ENCODE peak calls at places on chromosomes 4 and X, in four cellular contexts. C is B cell, P is HFFc6, Q is bronchial epithelial cell. E is an unnamed sample.

GRCh38 chr4:17517664-17518063 is 2.7 kb downstream of the CLRN2 start:
- DNase-seq in C (no peak), P (no peak), Q (no peak), E (no peak)

GRCh38 chrX:16212436-16212835 is 45.2 kb downstream of the MAGEB17 start:
- DNase-seq in C (peak), P (peak), Q (no peak), E (peak)

GRCh38 chrX:132267392-132267791 is 48.1 kb upstream of the RAP2C start:
- DNase-seq in C (no peak), P (no peak), Q (no peak), E (no peak)

GRCh38 chr4:172153694-172154093 is 340.5 kb downstream of the GALNTL6 start:
- DNase-seq in C (no peak), P (no peak), Q (no peak), E (no peak)

GRCh38 chr4:15920723-15921591 is 17.6 kb downstream of the FGFBP1 start:
- DNase-seq in C (no peak), P (peak), Q (peak), E (peak)

GRCh38 chrX:81377329-81377728 is 175.4 kb downstream of the SH3BGRL start:
- DNase-seq in C (peak), P (peak), Q (peak), E (peak)

GRCh38 chr4:36006226-36006625 is 238.1 kb downstream of the ARAP2 start:
- DNase-seq in C (no peak), P (no peak), Q (peak), E (peak)

GRCh38 chrX:110847334-110847733 is 51.7 kb upstream of the CHRDL1 start:
- DNase-seq in C (peak), P (peak), Q (peak), E (peak)

GRCh38 chr4:172708184-172708583 is 460.4 kb upstream of the GALNT7 start:
- DNase-seq in C (no peak), P (no peak), Q (no peak), E (no peak)

GRCh38 chrX:54695231-54695630 is 102.8 kb downstream of the ITIH6 start:
- DNase-seq in C (no peak), P (no peak), Q (peak), E (no peak)

GRCh38 chr4:125191252-125191651 is 123.5 kb upstream of the FAT4 start:
- DNase-seq in C (no peak), P (peak), Q (peak), E (no peak)

GRCh38 chr4:189059996-189060570 is 880.6 kb upstream of the FRG1 start:
- DNase-seq in C (no peak), P (no peak), Q (no peak), E (no peak)

GRCh38 chrX:154378059-154378798 is 866 bp upstream of the EMD start:
- DNase-seq in C (peak), P (no peak), Q (peak), E (peak)

GRCh38 chr4:54587516-54587915 is 70.2 kb upstream of the KIT start:
- DNase-seq in C (no peak), P (no peak), Q (no peak), E (no peak)

GRCh38 chr4:168618577-168619265 is 121.9 kb downstream of the PALLD start:
- DNase-seq in C (no peak), P (no peak), Q (peak), E (no peak)

GRCh38 chr4:20252656-20253271 is 1.1 kb downstream of the SLIT2 start:
- DNase-seq in C (no peak), P (peak), Q (no peak), E (peak)

GRCh38 chr4:138669479-138670165 is 346.0 kb upstream of the NOCT start:
- DNase-seq in C (no peak), P (peak), Q (peak), E (peak)

GRCh38 chr4:149605601-149606378 is 209.9 kb downstream of the IQCM start:
- DNase-seq in C (no peak), P (peak), Q (peak), E (peak)

GRCh38 chr4:10003666-10004065 is 17.6 kb downstream of the SLC2A9 start:
- DNase-seq in C (no peak), P (no peak), Q (peak), E (no peak)

GRCh38 chrX:54042609-54043010 is 1.7 kb downstream of the PHF8 start:
- DNase-seq in C (peak), P (peak), Q (peak), E (peak)

GRCh38 chrX:9880912-9881311 is 86.2 kb upstream of the CLDN34 start:
- DNase-seq in C (no peak), P (no peak), Q (no peak), E (no peak)

GRCh38 chr4:47736555-47736954 is 101.3 kb downstream of the CORIN start:
- DNase-seq in C (no peak), P (no peak), Q (no peak), E (no peak)

GRCh38 chr4:107035711-107036601 is at the start of gene DKK2:
- DNase-seq in C (no peak), P (no peak), Q (peak), E (peak)

DNA sequence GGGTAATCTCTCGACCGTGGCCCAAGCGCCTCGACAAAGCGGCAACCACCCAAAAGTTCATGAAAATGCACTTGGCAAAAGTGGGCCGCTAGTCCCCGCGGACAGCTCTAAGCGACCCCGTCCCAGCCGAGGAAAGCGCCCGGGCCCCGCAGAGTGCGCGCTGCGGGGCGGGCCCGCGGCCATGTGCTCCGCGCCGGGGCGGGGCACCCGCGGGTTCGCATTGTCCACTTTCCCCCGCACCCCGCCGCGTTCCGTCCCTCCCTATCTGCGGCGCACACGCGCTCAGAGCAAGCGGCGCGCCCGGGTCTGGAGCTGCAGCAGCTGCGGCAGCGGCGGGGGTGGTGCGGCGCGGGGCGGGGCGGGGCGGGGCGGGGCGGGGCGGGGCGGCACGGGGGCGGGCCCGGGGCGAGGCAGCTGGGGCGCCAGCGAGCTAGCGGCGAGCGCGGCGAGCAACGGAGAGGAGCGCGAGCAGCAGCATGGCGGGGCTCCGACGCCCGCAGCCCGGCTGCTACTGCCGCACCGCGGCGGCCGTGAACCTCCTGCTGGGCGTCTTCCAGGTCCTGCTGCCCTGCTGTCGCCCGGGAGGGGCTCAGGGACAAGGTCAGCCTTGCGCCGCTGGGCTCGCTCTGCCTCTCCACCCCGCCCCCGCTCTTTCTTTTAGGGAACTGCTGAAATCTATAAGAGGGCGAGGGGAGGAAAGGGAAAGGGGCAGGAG is at the start of gene TMEM131L:
- DNase-seq in C (peak), P (peak), Q (no peak), E (peak)
- TF ChIP-seq CTCF in C (no peak), P (peak), Q (no peak), E (no peak)

DNA sequence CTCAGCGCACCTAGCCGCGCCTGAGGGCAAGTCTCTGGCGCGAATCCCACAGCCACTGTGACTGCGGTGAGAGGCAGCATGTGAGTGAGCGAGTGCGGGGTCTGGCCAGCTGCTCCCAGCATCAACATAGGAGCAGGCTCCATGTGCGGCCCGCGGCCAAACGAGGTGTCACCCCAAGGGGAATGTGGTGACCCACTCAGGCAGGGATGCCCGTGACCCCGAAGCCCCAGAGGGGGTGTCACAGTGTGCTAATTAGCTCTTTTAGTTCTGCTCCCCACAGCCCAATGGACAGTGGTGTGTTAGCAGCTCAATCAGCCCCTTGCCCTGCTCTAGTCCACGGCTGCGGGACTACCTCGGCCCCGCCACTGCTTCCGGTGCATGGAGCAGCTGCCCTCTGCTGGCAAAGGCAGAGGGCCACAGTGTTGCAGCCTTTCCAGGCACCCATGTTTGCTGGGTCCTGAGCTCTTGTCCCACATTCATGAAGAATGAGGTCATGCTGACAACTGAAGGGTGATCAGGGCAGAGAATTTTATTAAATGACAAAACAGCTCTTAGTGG is 61.4 kb downstream of the AGA start:
- DNase-seq in C (no peak), P (no peak), Q (no peak), E (peak)
- TF ChIP-seq CTCF in C (no peak), P (peak), Q (no peak), E (no peak)

DNA sequence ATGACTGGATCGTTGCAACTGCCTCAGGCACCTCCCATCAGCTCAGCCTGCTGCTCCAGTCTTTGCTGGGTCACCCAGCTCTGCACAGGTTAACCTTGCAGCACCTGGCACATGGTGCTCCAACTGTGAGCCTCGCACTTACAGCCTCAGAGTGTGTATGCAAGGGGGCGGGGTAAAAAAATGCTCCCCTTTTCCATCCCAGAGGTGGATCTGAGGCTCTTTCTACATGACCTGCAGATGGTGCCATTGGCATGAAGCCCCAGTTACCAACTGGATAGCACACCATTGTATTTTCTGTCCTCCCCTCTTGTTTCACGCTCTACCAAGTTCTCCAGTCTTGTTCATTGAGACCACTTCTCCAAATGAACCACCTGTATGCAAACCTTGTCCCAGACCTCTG is 46.2 kb upstream of the TRPC3 start:
- DNase-seq in C (no peak), P (no peak), Q (peak), E (peak)
- TF ChIP-seq CTCF in C (no peak), P (no peak), Q (peak), E (no peak)

GRCh38 chr4:146550161-146550560 is 28.4 kb upstream of the SLC10A7 start:
- DNase-seq in C (no peak), P (no peak), Q (no peak), E (no peak)

GRCh38 chr4:146548443-146548842 is 26.7 kb upstream of the SLC10A7 start:
- DNase-seq in C (no peak), P (no peak), Q (no peak), E (no peak)

DNA sequence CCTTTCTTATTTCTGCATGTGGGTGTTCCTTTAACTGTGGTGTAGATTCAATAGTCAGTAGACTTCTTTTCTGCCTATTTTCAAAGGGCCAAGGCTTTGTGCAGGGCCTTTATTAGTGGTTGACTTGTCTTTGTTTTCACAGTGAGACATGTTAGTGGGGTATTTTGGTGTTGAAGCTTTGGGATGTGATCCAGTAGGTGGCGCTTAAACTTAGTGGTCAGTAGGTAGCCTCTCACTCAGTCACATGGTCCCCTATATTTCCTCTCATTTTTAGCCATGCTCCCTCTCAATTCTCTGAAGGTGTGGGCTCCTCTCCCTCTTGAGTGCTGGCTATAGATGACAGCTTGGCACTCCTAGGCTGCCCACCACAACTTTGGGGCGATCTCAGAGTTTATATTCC is 23.4 kb upstream of the SLC10A7 start:
- DNase-seq in C (no peak), P (peak), Q (peak), E (peak)
- TF ChIP-seq CTCF in C (no peak), P (peak), Q (peak), E (peak)